ENCODE peak calls at places on chromosome 5, in nine cellular contexts. Z is MCF 10A, L is GM20000, B is fibroblast of pulmonary artery, S is brain microvascular endothelial cell, W is astrocyte of the spinal cord, M is omental fat pad, Y is natural killer cell, F is RWPE1. P is an unnamed sample.

GRCh38 chr5:73668422-73669116 is 42.6 kb downstream of the ARHGEF28 start:
- DNase-seq in B (no peak), W (peak; percentile 65), F (no peak), S (no peak), L (no peak), M (no peak), Y (no peak), Z (no peak), P (no peak)

GRCh38 chr5:153884266-153884957 is 154.3 kb downstream of the FAM114A2 start:
- DNase-seq in F (no peak), B (no peak), W (no peak), S (no peak), Z (no peak), L (no peak), M (no peak), Y (no peak), P (no peak)

GRCh38 chr5:92927291-92927778 is 653.7 kb downstream of the NR2F1-AS1 start:
- DNase-seq in F (no peak), B (no peak), Z (peak; percentile 50), S (no peak), Y (no peak), M (no peak), L (no peak), W (peak; percentile 36), P (no peak)

GRCh38 chr5:177997319-177997670 is 1.3 kb upstream of the PROP1 start:
- DNase-seq in Y (no peak), B (no peak), F (no peak), L (no peak), M (no peak), W (no peak), S (peak; percentile 1), Z (peak; percentile 42), P (no peak)

GRCh38 chr5:72988769-72989168 is 32.9 kb downstream of the FCHO2 start:
- DNase-seq in W (peak; percentile 9), B (peak; percentile 59), F (no peak), Z (no peak), Y (no peak), M (no peak), S (peak; percentile 68), L (no peak), P (no peak)

GRCh38 chr5:125549322-125549871 is 803.0 kb upstream of the ZNF608 start:
- DNase-seq in B (peak; percentile 63), S (no peak), F (no peak), Y (no peak), M (no peak), L (no peak), W (peak; percentile 65), Z (no peak), P (no peak)

GRCh38 chr5:135398160-135398854 is 724 bp downstream of the MACROH2A1 start:
- DNase-seq in L (peak; percentile 62), Z (peak; percentile 45), F (peak; percentile 48), Y (peak; percentile 33), B (peak; percentile 23), W (peak; percentile 37), S (no peak), M (no peak), P (no peak)

GRCh38 chr5:103424008-103424407 is 138.6 kb downstream of the NUDT12 start:
- DNase-seq in Z (no peak), L (no peak), M (no peak), Y (no peak), B (no peak), W (peak; percentile 41), S (peak; percentile 25), F (no peak), P (no peak)

GRCh38 chr5:72280655-72281069 is 39.4 kb downstream of the MRPS27 start:
- DNase-seq in W (peak; percentile 72), L (no peak), Z (peak; percentile 47), B (peak; percentile 66), M (no peak), Y (no peak), S (peak; percentile 61), F (peak; percentile 38), P (no peak)

GRCh38 chr5:36242534-36243144 is 914 bp upstream of the NADK2 start:
- DNase-seq in M (no peak), B (no peak), L (no peak), W (no peak), Y (no peak), S (no peak), Z (no peak), F (no peak), P (no peak)

GRCh38 chr5:72412283-72413055 is 92.3 kb downstream of the PTCD2 start:
- DNase-seq in S (peak; percentile 67), F (no peak), W (peak; percentile 58), Z (no peak), Y (no peak), L (no peak), M (no peak), B (peak; percentile 74), P (no peak)

GRCh38 chr5:154779105-154779504 is 23.9 kb downstream of the LARP1 start:
- DNase-seq in B (peak; percentile 67), M (no peak), Y (no peak), L (no peak), S (peak; percentile 84), Z (peak; percentile 94), F (peak; percentile 89), W (peak; percentile 73), P (no peak)

GRCh38 chr5:1494780-1495524 is 28.8 kb downstream of the LPCAT1 start:
- DNase-seq in F (no peak), B (no peak), W (no peak), Z (no peak), M (no peak), L (peak; percentile 69), Y (peak; percentile 74), S (no peak), P (no peak)

GRCh38 chr5:114055318-114055788 is 306.5 kb upstream of the KCNN2 start:
- DNase-seq in Z (no peak), S (peak; percentile 27), F (no peak), W (peak; percentile 61), L (no peak), B (peak; percentile 21), M (no peak), Y (no peak), P (peak; percentile 78)

GRCh38 chr5:143110591-143110990 is 292.9 kb downstream of the NR3C1 start:
- DNase-seq in M (no peak), B (no peak), Z (no peak), F (no peak), Y (no peak), L (no peak), S (no peak), W (no peak), P (no peak)

GRCh38 chr5:73793911-73794310 is 167.9 kb downstream of the ARHGEF28 start:
- DNase-seq in W (peak; percentile 62), M (no peak), L (no peak), Y (no peak), Z (no peak), F (no peak), S (peak; percentile 47), B (peak; percentile 45), P (no peak)

GRCh38 chr5:131814990-131815389 is 18.2 kb upstream of the FNIP1 start:
- DNase-seq in F (peak; percentile 78), B (peak; percentile 92), W (peak; percentile 76), L (no peak), Z (peak; percentile 61), Y (no peak), M (no peak), S (peak; percentile 88), P (no peak)

GRCh38 chr5:170553218-170553617 is 49.4 kb downstream of the KCNIP1 start:
- DNase-seq in M (no peak), Y (no peak), W (no peak), B (no peak), S (no peak), L (no peak), Z (no peak), F (no peak), P (no peak)

GRCh38 chr5:95847261-95847592 is 24.7 kb upstream of the GLRX start:
- DNase-seq in W (no peak), L (no peak), B (no peak), S (no peak), F (no peak), Z (no peak), Y (no peak), M (no peak), P (no peak)
- TF ChIP-seq CTCF in W (no peak), L (no peak), B (no peak), S (no peak), F (peak; percentile 61), Z (no peak), Y (peak; percentile 36), M (no peak), P (peak; percentile 55)

GRCh38 chr5:157431544-157432200 is 28.3 kb upstream of the NIPAL4 start:
- DNase-seq in S (peak; percentile 61), Z (peak; percentile 82), L (peak; percentile 69), B (peak; percentile 75), W (peak; percentile 71), M (no peak), F (peak; percentile 54), Y (no peak), P (no peak)
- TF ChIP-seq CTCF in S (peak; percentile 50), Z (peak; percentile 69), L (peak; percentile 39), B (peak; percentile 51), W (peak; percentile 45), M (peak; percentile 11), F (peak; percentile 71), Y (peak; percentile 56), P (peak; percentile 68)

GRCh38 chr5:18314192-18314778 is 680.0 kb downstream of the TAF11L14 start:
- DNase-seq in Y (no peak), Z (peak; percentile 45), W (peak; percentile 32), B (peak; percentile 46), L (peak; percentile 39), S (no peak), F (peak; percentile 32), M (no peak), P (no peak)
- TF ChIP-seq CTCF in Y (peak; percentile 35), Z (peak; percentile 41), W (peak; percentile 36), B (peak; percentile 45), L (no peak), S (peak; percentile 34), F (peak; percentile 74), M (no peak), P (peak; percentile 88)

GRCh38 chr5:174294891-174295620 is 249.6 kb downstream of the NSG2 start:
- DNase-seq in L (no peak), Y (no peak), Z (no peak), M (no peak), B (no peak), W (no peak), S (no peak), F (no peak), P (peak; percentile 20)

GRCh38 chr5:174295736-174296481 is 250.4 kb downstream of the NSG2 start:
- DNase-seq in F (no peak), B (no peak), W (no peak), L (no peak), Z (no peak), M (no peak), Y (no peak), S (no peak), P (peak; percentile 7)

GRCh38 chr5:174293481-174293880 is 248.0 kb downstream of the NSG2 start:
- DNase-seq in L (no peak), W (no peak), Y (no peak), S (no peak), F (no peak), Z (no peak), B (no peak), M (no peak), P (no peak)

GRCh38 chr5:174293006-174293405 is 247.5 kb downstream of the NSG2 start:
- DNase-seq in B (no peak), Y (no peak), Z (no peak), S (no peak), L (no peak), F (no peak), M (no peak), W (no peak), P (no peak)

DNA sequence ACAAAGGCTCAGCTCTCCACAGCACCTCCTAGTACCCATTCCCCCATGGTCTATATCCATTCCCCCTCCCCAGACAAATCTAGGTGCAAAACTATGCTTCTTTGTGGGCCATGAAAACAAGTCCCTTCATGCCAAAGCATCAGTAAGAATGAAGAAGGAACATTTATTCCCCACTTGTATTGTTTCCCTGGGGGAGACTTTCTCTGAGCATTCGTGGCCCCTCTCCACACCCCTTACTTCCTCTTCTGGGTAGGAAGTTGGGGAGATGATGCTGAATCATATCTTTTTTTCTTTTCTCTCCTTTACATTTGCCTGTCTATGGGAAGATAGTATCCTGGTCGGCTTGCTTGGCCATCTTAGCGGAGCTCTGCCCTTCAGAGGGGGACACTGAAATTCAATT is 246.8 kb downstream of the NSG2 start:
- DNase-seq in F (no peak), Z (no peak), Y (no peak), W (no peak), M (no peak), B (no peak), L (no peak), S (no peak), P (no peak)
- TF ChIP-seq CTCF in F (no peak), Z (no peak), Y (no peak), W (no peak), M (no peak), B (no peak), L (no peak), S (no peak), P (no peak)